ENCODE peak calls at places on chromosome 19, in nine cellular contexts. B is fibroblast of lung; D is left ventricle myocardium inferior; G is CD8-positive, alpha-beta memory T cell; C is aorta; M is upper lobe of right lung; U is neuronal stem cell; V is CD4-positive, alpha-beta memory T cell; W is adrenal gland. X is an unnamed sample. For H3K36me3, the result is how much of the 10 kb centered on the place peaks cover.

GRCh38 chr19:32186542-32187330 is 158.7 kb upstream of the ZNF507 start:
- DNase-seq in G (no peak), W (no peak), M (no peak), D (no peak), B (no peak), V (no peak), U (no peak), C (no peak), X (peak)

GRCh38 chr19:50030937-50031336 is 5.1 kb downstream of the ZNF473 start:
- DNase-seq in U (no peak), C (no peak), G (no peak), V (no peak), B (no peak), W (no peak), D (no peak), M (no peak), X (no peak)

GRCh38 chr19:16367269-16367683 is 42.6 kb downstream of the KLF2 start:
- DNase-seq in B (no peak), M (no peak), W (no peak), C (peak), V (peak), D (no peak), U (no peak), G (peak), X (no peak)

GRCh38 chr19:18665771-18666202 is 17.7 kb upstream of the CRTC1 start:
- DNase-seq in D (no peak), B (no peak), G (no peak), V (no peak), C (peak), U (no peak), M (no peak), W (no peak), X (peak)

GRCh38 chr19:55041627-55042343 is 3.7 kb upstream of the GP6 start:
- DNase-seq in C (no peak), G (no peak), W (no peak), U (no peak), M (peak), B (no peak), D (no peak), V (peak), X (no peak)

GRCh38 chr19:1252221-1252817 is 3.9 kb downstream of the MIDN start:
- DNase-seq in D (peak), G (peak), C (peak), M (peak), V (peak), B (peak), U (no peak), W (no peak), X (peak)

GRCh38 chr19:32289566-32290210 is 55.7 kb upstream of the ZNF507 start:
- DNase-seq in D (no peak), M (no peak), G (no peak), V (no peak), W (no peak), C (no peak), B (no peak), U (no peak), X (no peak)

GRCh38 chr19:44677019-44677809 is 5.9 kb downstream of the CEACAM19 start:
- DNase-seq in B (peak), G (no peak), D (no peak), C (no peak), V (no peak), M (no peak), W (no peak), U (no peak), X (no peak)

GRCh38 chr19:7869453-7869909 is 4.7 kb downstream of the PRR36 start:
- DNase-seq in W (peak), M (peak), D (peak), V (peak), C (no peak), B (peak), U (no peak), G (peak), X (no peak)

GRCh38 chr19:2044709-2045500 is 6.1 kb downstream of the MKNK2 start:
- DNase-seq in V (no peak), D (no peak), B (no peak), M (no peak), G (no peak), W (no peak), C (no peak), U (no peak), X (no peak)

GRCh38 chr19:55014714-55015113 is 23.4 kb downstream of the GP6 start:
- DNase-seq in M (no peak), V (no peak), C (no peak), G (no peak), B (no peak), U (no peak), W (peak), D (peak), X (no peak)

GRCh38 chr19:51571599-51571998 is 516 bp downstream of the ZNF175 start:
- DNase-seq in M (no peak), W (no peak), B (no peak), G (no peak), U (no peak), C (no peak), D (no peak), V (no peak), X (no peak)
- H3K27ac ChIP-seq in M (peak), W (peak), B (peak), G (peak), U (no peak), C (no peak), D (peak), V (no peak), X (peak)

GRCh38 chr19:6851359-6851758 is 36.0 kb upstream of the ADGRE1 start:
- DNase-seq in V (no peak), W (no peak), B (no peak), G (no peak), U (no peak), C (no peak), M (no peak), D (no peak), X (no peak)
- H3K36me3 ChIP-seq in V (half or more), W (under half), B (under half), G (under half), U (under half), C (under half), M (under half), D (under half), X (under half)

DNA sequence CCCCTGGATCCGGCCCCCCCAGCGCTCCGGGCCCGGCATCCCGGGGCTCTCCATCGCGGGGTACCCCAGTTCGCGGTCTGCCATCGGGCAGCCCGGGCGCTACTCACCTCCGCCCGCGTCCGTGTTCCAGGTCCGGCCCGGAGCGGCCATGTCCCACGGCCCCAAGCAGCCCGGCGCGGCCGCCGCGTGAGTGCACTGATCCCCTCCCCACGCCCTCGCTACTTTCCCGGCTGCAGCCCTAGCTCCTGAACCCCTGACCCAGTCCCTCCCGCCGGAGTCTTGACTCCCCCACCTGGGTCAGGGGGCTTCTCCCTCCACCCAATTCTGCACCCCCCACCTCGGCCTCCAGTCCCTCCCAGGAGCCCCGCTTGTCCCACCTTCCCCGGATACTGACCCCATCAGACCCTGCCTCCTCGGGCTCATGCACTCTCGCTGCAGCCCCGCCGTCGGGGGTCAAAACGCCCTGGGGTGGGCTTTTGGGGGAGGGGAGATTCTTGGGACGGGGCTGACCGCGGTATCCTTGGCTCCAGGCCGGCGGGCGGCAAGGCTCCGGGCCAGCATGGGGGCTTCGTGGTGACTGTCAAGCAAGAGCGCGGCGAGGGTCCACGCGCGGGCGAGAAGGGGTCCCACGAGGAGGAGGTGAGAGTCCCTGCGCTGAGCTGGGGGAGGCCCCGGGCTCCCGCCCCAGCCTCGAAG is 566 bp downstream of the HMG20B start:
- DNase-seq in U (no peak), B (no peak), V (no peak), C (peak), G (no peak), M (peak), W (peak), D (no peak), X (peak)
- H3K27ac ChIP-seq in U (no peak), B (peak), V (peak), C (peak), G (peak), M (peak), W (peak), D (peak), X (peak)

GRCh38 chr19:10615429-10616023 is 9.8 kb upstream of the SLC44A2 start:
- DNase-seq in B (no peak), U (no peak), W (no peak), D (no peak), V (no peak), M (no peak), G (no peak), C (no peak), X (no peak)

GRCh38 chr19:10621966-10622365 is 3.4 kb upstream of the SLC44A2 start:
- DNase-seq in G (no peak), U (no peak), V (no peak), W (no peak), M (no peak), D (no peak), B (no peak), C (no peak), X (no peak)

GRCh38 chr19:10620786-10621185 is 4.6 kb upstream of the SLC44A2 start:
- DNase-seq in M (no peak), C (no peak), D (no peak), B (no peak), G (no peak), V (no peak), U (no peak), W (no peak), X (no peak)

GRCh38 chr19:10618846-10619245 is 6.5 kb upstream of the SLC44A2 start:
- DNase-seq in M (no peak), U (no peak), G (no peak), W (no peak), V (no peak), D (no peak), C (no peak), B (no peak), X (no peak)

GRCh38 chr19:10617409-10618121 is 7.8 kb upstream of the SLC44A2 start:
- DNase-seq in D (no peak), G (no peak), B (peak), U (no peak), W (no peak), M (no peak), C (no peak), V (no peak), X (no peak)
- H3K36me3 ChIP-seq in D (under half), G (under half), B (under half), U (under half), W (under half), M (under half), C (under half), V (under half), X (under half)

GRCh38 chr19:11286312-11286974 is 9.5 kb upstream of the TSPAN16 start:
- DNase-seq in C (no peak), V (no peak), W (no peak), D (peak), U (no peak), M (no peak), G (no peak), B (peak), X (peak)
- H3K27ac ChIP-seq in C (no peak), V (no peak), W (peak), D (peak), U (no peak), M (peak), G (no peak), B (no peak), X (no peak)

GRCh38 chr19:37983153-37983552 is 76.1 kb downstream of the SIPA1L3 start:
- DNase-seq in D (no peak), V (no peak), C (peak), W (no peak), U (no peak), M (peak), G (no peak), B (peak), X (no peak)
- H3K36me3 ChIP-seq in D (under half), V (under half), C (under half), W (under half), U (under half), M (under half), G (under half), B (under half), X (under half)

DNA sequence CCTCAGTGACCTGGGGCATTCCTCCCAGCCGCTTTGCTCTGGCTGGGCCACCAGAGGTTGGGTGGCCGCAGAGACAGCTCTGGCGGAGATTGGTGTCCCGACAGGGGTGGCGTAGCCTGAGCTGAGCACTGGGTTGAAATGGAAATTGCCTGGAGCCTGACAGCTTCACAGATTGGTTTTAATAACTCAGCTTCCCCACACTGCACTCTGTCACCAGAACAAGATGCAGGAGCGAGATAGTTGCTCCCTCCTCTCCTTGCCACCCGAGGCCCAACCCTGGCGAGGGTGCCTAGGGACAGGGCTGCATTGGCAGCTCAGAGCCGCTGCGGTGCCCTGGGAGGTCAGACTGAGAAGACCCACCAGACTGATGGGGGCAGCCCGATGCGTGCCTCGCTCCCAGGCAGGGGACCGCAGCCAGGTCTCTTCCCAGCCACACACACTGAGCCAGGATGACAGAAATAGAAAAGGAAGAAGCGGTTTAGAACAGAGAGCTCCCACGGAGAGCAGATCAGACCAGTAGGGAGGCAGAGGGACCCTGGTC is 84.1 kb downstream of the KDM4B start:
- DNase-seq in D (no peak), C (no peak), M (no peak), V (no peak), U (no peak), G (no peak), B (no peak), W (no peak), X (no peak)
- H3K27ac ChIP-seq in D (peak), C (no peak), M (no peak), V (no peak), U (no peak), G (no peak), B (no peak), W (no peak), X (no peak)